ENCODE peak calls at places on chromosomes 13 and 19, in six cellular contexts. C is mesothelial cell of epicardium; B is RWPE1; S is T follicular helper cell; K is stimulated activated CD8-positive, alpha-beta memory T cell treated with anti-CD3 and anti-CD28 coated beads, Interleukin-15, amount 100 ng/mL, for 1 hour; A is glomerular endothelial cell. P is an unnamed sample.

GRCh38 chr13:99199541-99200432 is 867 bp upstream of the UBAC2 start:
- DNase-seq in C (no peak), B (no peak), S (no peak), K (no peak), A (no peak), P (no peak)

GRCh38 chr13:67084066-67084465 is 146.1 kb downstream of the PCDH9 start:
- DNase-seq in C (no peak), B (no peak), S (no peak), K (no peak), A (no peak), P (no peak)

GRCh38 chr13:40518481-40518882 is 148.0 kb downstream of the FOXO1 start:
- DNase-seq in C (no peak), B (no peak), S (no peak), K (no peak), A (no peak), P (no peak)

GRCh38 chr19:38229585-38230073 is 5.6 kb upstream of the DPF1 start:
- DNase-seq in C (peak), B (peak), S (peak), K (no peak), A (no peak), P (peak)

GRCh38 chr19:6663236-6664187 is 6.4 kb downstream of the TNFSF14 start:
- DNase-seq in C (no peak), B (no peak), S (no peak), K (no peak), A (no peak), P (no peak)

GRCh38 chr19:15397782-15398181 is 18.2 kb upstream of the AKAP8 start:
- DNase-seq in C (no peak), B (no peak), S (no peak), K (no peak), A (no peak), P (no peak)

GRCh38 chr19:48053856-48054255 is 10.0 kb upstream of the CABP5 start:
- DNase-seq in C (no peak), B (peak), S (no peak), K (no peak), A (no peak), P (no peak)

GRCh38 chr13:24680258-24680920 is at the start of gene ATP12A:
- DNase-seq in C (no peak), B (peak), S (peak), K (no peak), A (no peak), P (peak)

GRCh38 chr13:43140985-43141384 is 117.6 kb downstream of the DNAJC15 start:
- DNase-seq in C (no peak), B (no peak), S (no peak), K (no peak), A (no peak), P (no peak)

P was measured in CD4-positive, alpha-beta T cell.